ENCODE peak calls at places on chromosomes 3 and 15, in five cellular contexts. Q is IMR-90, M is OCI-LY7, I is GM23248, G is HCT116. T is an unnamed sample.

GRCh38 chr3:162738778-162739177 is 1242.2 kb downstream of the OTOL1 start:
- DNase-seq in Q (peak; percentile 48), M (no peak), I (peak; percentile 48), G (no peak), T (no peak)

GRCh38 chr3:54931182-54931581 is 3.3 kb upstream of the LRTM1 start:
- DNase-seq in Q (no peak), M (no peak), I (no peak), G (no peak), T (no peak)

GRCh38 chr3:184320099-184320445 is 5.7 kb downstream of the EIF4G1 start:
- DNase-seq in Q (peak; percentile 97), M (no peak), I (peak; percentile 99), G (peak; percentile 83), T (no peak)

GRCh38 chr3:34947849-34948248 is 691.5 kb upstream of the ARPP21 start:
- DNase-seq in Q (no peak), M (no peak), I (peak; percentile 0), G (no peak), T (no peak)

GRCh38 chr3:71162221-71162620 is 421.3 kb downstream of the FOXP1 start:
- DNase-seq in Q (no peak), M (no peak), I (no peak), G (no peak), T (no peak)

GRCh38 chr15:58362262-58362922 is 69.4 kb upstream of the LIPC start:
- DNase-seq in Q (no peak), M (no peak), I (peak; percentile 18), G (no peak), T (no peak)

GRCh38 chr15:65646486-65646885 is 24.7 kb downstream of the SLC24A1 start:
- DNase-seq in Q (peak; percentile 65), M (no peak), I (no peak), G (no peak), T (no peak)

GRCh38 chr3:53180305-53181023 is 19.5 kb downstream of the PRKCD start:
- DNase-seq in Q (no peak), M (peak; percentile 86), I (no peak), G (no peak), T (peak; percentile 84)

GRCh38 chr15:74866090-74866489 is 7.1 kb downstream of the SCAMP2 start:
- DNase-seq in Q (peak; percentile 85), M (no peak), I (peak; percentile 91), G (no peak), T (no peak)

GRCh38 chr3:85846940-85847339 is 888.2 kb downstream of the CADM2 start:
- DNase-seq in Q (no peak), M (no peak), I (no peak), G (no peak), T (no peak)

GRCh38 chr3:165459111-165459510 is 262.9 kb upstream of the SLITRK3 start:
- DNase-seq in Q (peak; percentile 16), M (no peak), I (no peak), G (no peak), T (no peak)

GRCh38 chr3:97720417-97720816 is 44.1 kb upstream of the ARL6 start:
- DNase-seq in Q (no peak), M (no peak), I (peak; percentile 2), G (no peak), T (no peak)

GRCh38 chr3:119033393-119034255 is 1.0 kb downstream of the IGSF11 start:
- DNase-seq in Q (no peak), M (no peak), I (no peak), G (no peak), T (no peak)
- H2AFZ ChIP-seq in Q (peak overlapping the region; percentile 82), M (no peak overlapping the region), I (peak overlapping the region; percentile 67), G (no peak overlapping the region), T (no peak overlapping the region)

GRCh38 chr15:62849316-62850129 is 193.0 kb upstream of the TPM1 start:
- DNase-seq in Q (no peak), M (no peak), I (no peak), G (no peak), T (no peak)

GRCh38 chr15:62850318-62850717 is 192.2 kb upstream of the TPM1 start:
- DNase-seq in Q (no peak), M (no peak), I (no peak), G (no peak), T (no peak)

GRCh38 chr15:62848631-62849050 is 193.9 kb upstream of the TPM1 start:
- DNase-seq in Q (peak; percentile 48), M (no peak), I (peak; percentile 55), G (no peak), T (no peak)

GRCh38 chr15:62853114-62853832 is 189.3 kb upstream of the TPM1 start:
- DNase-seq in Q (no peak), M (no peak), I (peak; percentile 61), G (no peak), T (no peak)

DNA sequence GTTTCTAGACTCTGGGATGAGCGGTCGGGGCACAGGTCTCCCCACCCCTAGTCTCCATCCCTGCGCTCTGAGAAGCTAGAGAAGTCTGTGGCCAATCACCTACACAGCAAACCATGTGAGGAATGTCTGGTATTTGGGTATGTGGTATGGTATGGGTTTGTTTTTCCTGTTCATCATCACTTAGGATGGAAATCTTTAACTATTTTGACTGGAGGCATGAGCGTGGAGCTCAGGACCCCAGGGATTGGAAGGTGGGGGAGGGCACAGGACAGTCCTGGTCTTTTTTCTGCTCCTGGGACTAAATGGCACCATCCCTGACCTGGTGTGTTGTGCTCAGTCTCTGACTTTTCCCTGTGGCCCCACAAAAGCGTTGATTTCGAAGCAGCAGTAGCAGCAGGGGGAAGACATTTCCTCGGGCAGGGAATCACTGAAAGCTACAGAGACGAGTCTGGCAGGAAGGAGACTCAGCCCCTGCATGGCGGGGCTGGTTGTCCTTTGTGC is 191.7 kb upstream of the TPM1 start:
- DNase-seq in Q (peak; percentile 76), M (no peak), I (peak; percentile 74), G (no peak), T (no peak)
- H2AFZ ChIP-seq in Q (peak overlapping the region; percentile 75), M (no peak overlapping the region), I (peak overlapping the region; percentile 53), G (no peak overlapping the region), T (no peak overlapping the region)

GRCh38 chr15:67968564-67969440 is 85.3 kb upstream of the PIAS1 start:
- DNase-seq in Q (no peak), M (no peak), I (no peak), G (no peak), T (no peak)
- H2AFZ ChIP-seq in Q (peak overlapping the region; percentile 87), M (no peak overlapping the region), I (peak overlapping the region; percentile 84), G (no peak overlapping the region), T (peak overlapping the region; percentile 89)

DNA sequence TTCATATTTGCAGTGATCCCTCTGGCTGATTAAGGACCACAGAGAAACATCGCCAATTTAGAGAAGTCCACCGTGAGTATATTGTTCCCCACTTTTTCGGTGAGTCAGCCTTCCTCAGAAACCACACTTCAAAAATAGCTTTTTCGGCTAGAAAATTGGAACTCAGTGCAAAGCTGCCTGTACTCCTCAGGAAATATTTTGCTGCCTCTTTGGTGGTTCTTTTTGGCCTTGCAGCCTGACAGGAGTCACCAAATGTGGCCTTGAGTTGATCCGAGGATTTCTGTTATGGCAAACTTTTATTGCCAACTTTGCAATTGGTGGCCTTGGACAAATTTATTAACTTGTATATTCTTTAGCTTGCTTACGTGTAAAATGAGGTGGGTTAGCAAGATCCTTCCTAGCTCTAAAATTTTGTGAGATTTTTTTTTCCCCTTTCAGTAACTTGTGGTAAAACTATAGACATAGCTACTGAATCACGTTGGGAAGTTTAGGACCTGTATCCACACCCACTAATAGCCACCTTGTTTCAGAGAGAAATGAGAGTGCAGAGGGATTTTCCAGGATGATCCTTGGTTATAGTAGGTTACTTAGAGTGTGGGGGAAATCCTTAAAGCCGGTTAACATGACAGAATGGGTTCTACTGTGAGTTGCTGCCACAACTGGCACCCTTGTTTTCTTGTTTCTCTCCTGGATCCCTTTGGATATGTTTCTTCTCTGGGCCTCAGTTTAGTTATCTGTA is 9.9 kb downstream of the ARL6IP5 start:
- DNase-seq in Q (peak; percentile 48), M (no peak), I (peak; percentile 78), G (no peak), T (no peak)
- H2AFZ ChIP-seq in Q (no peak overlapping the region), M (no peak overlapping the region), I (no peak overlapping the region), G (no peak overlapping the region), T (no peak overlapping the region)